ENCODE peak calls at places on chromosomes 12 and 14, in eight cellular contexts. P is IMR-90, J is PC-9, Q is fibroblast of lung, N is heart left ventricle, V is PC-3, S is MM.1S, H is ovary. Z is an unnamed sample. For H3K4me1, the result is how much of the 10 kb centered on the place peaks cover.

GRCh38 chr12:29216797-29217583 is 67.9 kb downstream of the FAR2 start:
- DNase-seq in P (no peak), J (no peak), Q (peak), N (no peak), V (no peak), S (no peak), H (no peak), Z (no peak)

GRCh38 chr14:59897757-59898383 is 22.1 kb upstream of the LRRC9 start:
- DNase-seq in P (no peak), J (peak), Q (peak), N (no peak), V (peak), S (no peak), H (no peak), Z (no peak)

GRCh38 chr12:65585648-65586420 is 238.4 kb upstream of the HMGA2 start:
- DNase-seq in P (no peak), J (no peak), Q (no peak), N (no peak), V (no peak), S (no peak), H (no peak), Z (no peak)

GRCh38 chr12:64825143-64826011 is 930 bp downstream of the TBC1D30 start:
- DNase-seq in P (no peak), J (no peak), Q (no peak), N (no peak), V (no peak), S (peak), H (no peak), Z (no peak)

GRCh38 chr14:41830679-41831078 is 224.0 kb downstream of the LRFN5 start:
- DNase-seq in P (peak), J (no peak), Q (peak), N (no peak), V (no peak), S (no peak), H (no peak), Z (no peak)

GRCh38 chr12:77249892-77250291 is 184.5 kb upstream of the E2F7 start:
- DNase-seq in P (no peak), J (no peak), Q (no peak), N (no peak), V (no peak), S (no peak), H (no peak), Z (no peak)

GRCh38 chr14:67641902-67642749 is 22.4 kb downstream of the ARG2 start:
- DNase-seq in P (no peak), J (no peak), Q (no peak), N (no peak), V (no peak), S (no peak), H (no peak), Z (no peak)

GRCh38 chr14:68685419-68686211 is 107.3 kb downstream of the ZFP36L1 start:
- DNase-seq in P (peak), J (peak), Q (peak), N (no peak), V (peak), S (peak), H (no peak), Z (no peak)

GRCh38 chr12:131959137-131959536 is 9.4 kb downstream of the EP400 start:
- DNase-seq in P (no peak), J (no peak), Q (no peak), N (no peak), V (no peak), S (no peak), H (no peak), Z (no peak)

GRCh38 chr12:96495841-96496545 is 6.6 kb downstream of the CFAP54 start:
- DNase-seq in P (no peak), J (no peak), Q (no peak), N (no peak), V (no peak), S (peak), H (no peak), Z (no peak)

GRCh38 chr12:127083028-127083949 is 1183.7 kb upstream of the TMEM132C start:
- DNase-seq in P (peak), J (no peak), Q (peak), N (no peak), V (peak), S (peak), H (no peak), Z (no peak)

GRCh38 chr14:105064721-105065143 is 498 bp downstream of the GPR132 start:
- DNase-seq in P (peak), J (no peak), Q (peak), N (no peak), V (peak), S (peak), H (no peak), Z (no peak)

GRCh38 chr12:71551529-71551928 is 111.9 kb downstream of the LGR5 start:
- DNase-seq in P (peak), J (no peak), Q (peak), N (no peak), V (peak), S (no peak), H (no peak), Z (no peak)

GRCh38 chr12:32025906-32026305 is 66.7 kb downstream of the RESF1 start:
- DNase-seq in P (no peak), J (no peak), Q (no peak), N (no peak), V (no peak), S (peak), H (no peak), Z (no peak)

GRCh38 chr12:44876554-44877275 is 600 bp upstream of the NELL2 start:
- DNase-seq in P (no peak), J (no peak), Q (peak), N (no peak), V (peak), S (peak), H (no peak), Z (peak)

GRCh38 chr12:122394626-122395194 is 27.8 kb downstream of the CLIP1 start:
- DNase-seq in P (no peak), J (no peak), Q (no peak), N (no peak), V (no peak), S (no peak), H (no peak), Z (peak)

GRCh38 chr14:74251546-74252030 is 12.3 kb downstream of the VSX2 start:
- DNase-seq in P (peak), J (peak), Q (peak), N (peak), V (peak), S (peak), H (peak), Z (peak)

GRCh38 chr14:102079700-102079979 is 7.2 kb downstream of the HSP90AA1 start:
- DNase-seq in P (no peak), J (no peak), Q (no peak), N (no peak), V (no peak), S (no peak), H (no peak), Z (no peak)

GRCh38 chr14:33992274-33993050 is 41.6 kb upstream of the EGLN3 start:
- DNase-seq in P (no peak), J (no peak), Q (peak), N (no peak), V (no peak), S (no peak), H (no peak), Z (no peak)

GRCh38 chr14:40630471-40630870 is 976.2 kb upstream of the LRFN5 start:
- DNase-seq in P (no peak), J (no peak), Q (no peak), N (no peak), V (no peak), S (no peak), H (no peak), Z (no peak)

GRCh38 chr14:36773558-36773957 is 111.9 kb downstream of the PAX9 start:
- DNase-seq in P (peak), J (no peak), Q (peak), N (no peak), V (peak), S (no peak), H (no peak), Z (no peak)

GRCh38 chr12:108697905-108698304 is 33.4 kb downstream of the CORO1C start:
- DNase-seq in P (no peak), J (no peak), Q (no peak), N (no peak), V (no peak), S (no peak), H (no peak), Z (no peak)

GRCh38 chr14:34640826-34641225 is 10.9 kb upstream of the SNX6 start:
- DNase-seq in P (no peak), J (no peak), Q (no peak), N (no peak), V (no peak), S (no peak), H (no peak), Z (no peak)

GRCh38 chr14:74697543-74697942 is 15.3 kb downstream of the AREL1 start:
- DNase-seq in P (peak), J (no peak), Q (peak), N (no peak), V (no peak), S (no peak), H (no peak), Z (no peak)

GRCh38 chr12:5166976-5167375 is 123.3 kb downstream of the KCNA5 start:
- DNase-seq in P (peak), J (no peak), Q (peak), N (no peak), V (peak), S (no peak), H (no peak), Z (no peak)

GRCh38 chr12:39840422-39840821 is 220.8 kb upstream of the ABCD2 start:
- DNase-seq in P (no peak), J (no peak), Q (no peak), N (no peak), V (no peak), S (no peak), H (no peak), Z (no peak)

GRCh38 chr12:79614730-79615129 is 76.0 kb downstream of the PAWR start:
- DNase-seq in P (peak), J (no peak), Q (peak), N (no peak), V (peak), S (no peak), H (no peak), Z (no peak)

GRCh38 chr12:2076728-2077127 is 23.9 kb downstream of the CACNA1C start:
- DNase-seq in P (no peak), J (no peak), Q (no peak), N (no peak), V (no peak), S (no peak), H (no peak), Z (no peak)

GRCh38 chr12:3319723-3320492 is 171.1 kb upstream of the PRMT8 start:
- DNase-seq in P (no peak), J (no peak), Q (no peak), N (peak), V (no peak), S (no peak), H (no peak), Z (no peak)

GRCh38 chr12:93944196-93944595 is 204.2 kb upstream of the PLXNC1 start:
- DNase-seq in P (no peak), J (no peak), Q (peak), N (no peak), V (no peak), S (no peak), H (no peak), Z (no peak)

GRCh38 chr12:57118711-57119271 is 7.6 kb upstream of the STAT6 start:
- DNase-seq in P (peak), J (no peak), Q (no peak), N (peak), V (peak), S (no peak), H (no peak), Z (no peak)

GRCh38 chr14:72644038-72644437 is 249.9 kb downstream of the DPF3 start:
- DNase-seq in P (peak), J (no peak), Q (no peak), N (no peak), V (no peak), S (no peak), H (no peak), Z (no peak)

GRCh38 chr14:70642313-70643235 is 858 bp downstream of the TTC9 start:
- DNase-seq in P (no peak), J (peak), Q (no peak), N (no peak), V (no peak), S (no peak), H (no peak), Z (no peak)

GRCh38 chr12:115155665-115156645 is 472.0 kb upstream of the TBX3 start:
- DNase-seq in P (peak), J (no peak), Q (peak), N (no peak), V (peak), S (no peak), H (no peak), Z (no peak)

GRCh38 chr12:130419116-130419515 is 81.4 kb downstream of the PIWIL1 start:
- DNase-seq in P (no peak), J (no peak), Q (no peak), N (no peak), V (no peak), S (no peak), H (no peak), Z (no peak)

GRCh38 chr12:123660328-123660727 is 10.6 kb upstream of the TCTN2 start:
- DNase-seq in P (peak), J (no peak), Q (peak), N (no peak), V (peak), S (no peak), H (no peak), Z (no peak)

GRCh38 chr12:111072299-111072698 is 151.9 kb upstream of the MYL2 start:
- DNase-seq in P (no peak), J (no peak), Q (no peak), N (no peak), V (no peak), S (no peak), H (no peak), Z (no peak)

GRCh38 chr12:91422107-91422506 is 239.5 kb upstream of the DCN start:
- DNase-seq in P (no peak), J (no peak), Q (no peak), N (no peak), V (no peak), S (no peak), H (no peak), Z (no peak)

GRCh38 chr12:29640589-29641345 is 143.0 kb downstream of the TMTC1 start:
- DNase-seq in P (peak), J (peak), Q (peak), N (peak), V (peak), S (no peak), H (peak), Z (peak)

DNA sequence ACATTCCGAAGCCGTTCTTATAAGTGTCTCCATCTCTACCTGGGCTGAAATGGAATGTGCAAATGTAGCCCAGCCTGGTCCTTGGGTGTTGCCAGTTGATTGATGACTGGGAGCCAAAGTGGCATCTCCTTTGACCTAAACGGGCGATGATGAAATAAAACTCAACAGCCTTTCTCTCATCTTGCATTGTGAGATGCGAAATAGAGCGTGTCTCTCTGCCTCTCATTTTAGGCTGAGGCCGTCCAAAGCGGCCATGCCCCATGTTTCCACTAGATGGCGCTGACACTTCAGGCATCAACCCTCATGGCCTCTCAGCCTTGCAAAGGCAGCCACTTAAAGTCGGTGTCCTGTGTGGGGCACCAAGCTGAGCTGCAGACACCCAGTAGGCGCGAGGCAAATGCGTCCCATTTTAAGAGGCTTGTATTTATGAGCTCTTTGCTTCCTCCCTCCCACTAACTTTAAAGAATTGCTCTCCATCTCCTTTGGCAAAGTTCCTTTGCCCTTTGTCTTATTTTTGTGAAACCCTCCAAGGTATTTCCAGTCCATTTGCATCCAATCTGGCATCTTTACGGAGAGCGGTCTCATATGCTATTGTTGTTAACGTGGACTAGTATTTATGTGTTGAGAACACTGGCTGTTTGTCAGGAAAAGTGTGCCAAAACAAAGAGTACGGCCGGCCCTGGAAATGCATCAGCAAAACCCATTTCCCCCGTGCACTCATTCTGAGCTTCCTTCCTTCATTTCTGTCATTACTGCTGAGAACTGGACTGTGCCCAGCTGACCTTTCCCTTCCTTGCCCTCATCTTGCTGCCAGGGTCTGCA is 25.0 kb downstream of the GPRC5A start:
- DNase-seq in P (peak), J (peak), Q (peak), N (peak), V (peak), S (peak), H (peak), Z (peak)
- H3K27ac ChIP-seq in P (no peak), J (no peak), Q (peak), N (peak), V (no peak), S (no peak), H (peak), Z (peak)

GRCh38 chr14:61385002-61385685 is 63.8 kb downstream of the PRKCH start:
- DNase-seq in P (no peak), J (no peak), Q (peak), N (no peak), V (no peak), S (no peak), H (no peak), Z (no peak)
- H3K4me1 ChIP-seq in P (under half), J (half or more), Q (under half), N (half or more), V (under half), S (under half), H (under half), Z (under half)

GRCh38 chr14:91021991-91022621 is 38.3 kb downstream of the RPS6KA5 start:
- DNase-seq in P (no peak), J (no peak), Q (no peak), N (no peak), V (no peak), S (no peak), H (no peak), Z (no peak)
- H3K27ac ChIP-seq in P (no peak), J (no peak), Q (no peak), N (peak), V (no peak), S (peak), H (peak), Z (no peak)

DNA sequence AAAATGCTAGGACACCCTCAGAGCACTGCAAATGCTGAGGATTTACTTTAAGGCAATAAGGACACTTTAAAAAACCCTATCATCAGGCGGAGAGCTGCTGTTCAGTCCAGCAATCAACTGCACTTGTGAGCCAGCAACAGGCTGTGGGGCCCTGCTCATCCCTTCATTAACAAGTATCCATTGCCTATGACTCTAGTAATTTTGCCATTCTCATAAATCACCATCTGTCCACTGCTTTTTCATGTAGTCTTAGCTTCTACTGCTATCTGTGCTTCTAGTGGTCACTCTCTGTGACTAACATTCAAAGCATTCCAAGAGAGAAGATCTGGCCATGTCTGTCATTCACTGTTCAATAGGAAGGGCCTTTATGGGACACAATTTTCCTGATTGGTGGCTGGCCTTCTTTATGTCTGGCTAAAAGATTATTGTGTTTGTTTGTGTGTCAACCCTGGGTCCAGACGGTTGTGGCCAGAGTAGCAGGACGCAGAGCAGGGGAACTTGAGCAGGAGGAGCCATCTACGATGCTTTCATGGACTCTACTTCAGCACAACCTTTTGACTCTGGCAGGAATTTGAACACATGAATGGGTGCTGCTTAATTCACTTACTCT is 3.6 kb upstream of the KRAS start:
- DNase-seq in P (peak), J (no peak), Q (peak), N (no peak), V (no peak), S (no peak), H (no peak), Z (no peak)
- H3K4me1 ChIP-seq in P (under half), J (under half), Q (under half), N (under half), V (under half), S (under half), H (under half), Z (under half)

GRCh38 chr12:84341467-84342193 is 571.0 kb downstream of the SLC6A15 start:
- DNase-seq in P (no peak), J (no peak), Q (no peak), N (no peak), V (no peak), S (no peak), H (no peak), Z (no peak)
- H3K27ac ChIP-seq in P (no peak), J (no peak), Q (no peak), N (no peak), V (no peak), S (no peak), H (no peak), Z (no peak)

GRCh38 chr12:120116792-120117651 is 469 bp upstream of the RAB35 start:
- DNase-seq in P (peak), J (peak), Q (peak), N (peak), V (peak), S (peak), H (peak), Z (peak)

GRCh38 chr12:120117961-120118709 is 1.6 kb upstream of the RAB35 start:
- DNase-seq in P (peak), J (peak), Q (peak), N (no peak), V (peak), S (no peak), H (no peak), Z (no peak)

GRCh38 chr12:120116443-120116791 is at the start of gene RAB35:
- DNase-seq in P (no peak), J (no peak), Q (no peak), N (no peak), V (no peak), S (no peak), H (no peak), Z (no peak)

GRCh38 chr12:120119395-120119973 is 2.9 kb upstream of the RAB35 start:
- DNase-seq in P (peak), J (no peak), Q (peak), N (no peak), V (peak), S (peak), H (no peak), Z (no peak)

DNA sequence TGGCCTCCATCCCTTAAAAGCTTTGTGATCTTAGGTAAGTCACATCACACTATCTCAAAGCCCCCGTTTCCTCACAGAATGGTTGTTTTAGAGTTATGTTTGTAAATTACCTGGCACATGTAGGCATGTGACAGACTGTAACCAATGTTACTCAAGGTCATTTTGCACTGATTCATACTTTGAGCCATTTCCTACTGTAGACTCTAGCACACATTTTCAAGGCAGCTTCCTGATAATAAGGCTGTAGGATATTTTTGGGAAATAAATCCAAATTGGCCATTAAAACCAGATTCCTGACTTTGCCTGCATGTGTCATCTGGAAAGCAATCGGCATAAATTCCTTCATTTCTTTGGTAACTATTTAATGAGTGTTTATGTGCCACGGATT is 2.2 kb upstream of the RAB35 start:
- DNase-seq in P (peak), J (no peak), Q (peak), N (no peak), V (peak), S (no peak), H (no peak), Z (no peak)
- H3K4me1 ChIP-seq in P (under half), J (under half), Q (under half), N (under half), V (under half), S (under half), H (under half), Z (under half)

GRCh38 chr12:68641138-68641537 is 30.4 kb downstream of the RAP1B start:
- DNase-seq in P (no peak), J (no peak), Q (peak), N (no peak), V (no peak), S (peak), H (no peak), Z (no peak)
- H3K27ac ChIP-seq in P (no peak), J (no peak), Q (no peak), N (no peak), V (no peak), S (peak), H (no peak), Z (no peak)

GRCh38 chr14:93049867-93050331 is 65.8 kb downstream of the ITPK1 start:
- DNase-seq in P (no peak), J (no peak), Q (no peak), N (peak), V (no peak), S (no peak), H (peak), Z (no peak)
- H3K4me1 ChIP-seq in P (under half), J (half or more), Q (under half), N (half or more), V (under half), S (under half), H (under half), Z (under half)

Z was measured in psoas muscle.